ENCODE peak calls at places on chromosomes 2 and 18, in nine cellular contexts. M is CD8-positive, alpha-beta T cell; C is AG04450; X is psoas muscle; F is foreskin fibroblast; L is mucosa of descending colon; A is astrocyte; O is heart left ventricle; N is cardiac muscle cell. W is an unnamed sample.

GRCh38 chr2:28688784-28689183 is 62.8 kb upstream of the PPP1CB start:
- DNase-seq in O (no peak), F (no peak), L (no peak), C (no peak), N (no peak), A (no peak), M (no peak), X (no peak), W (no peak)

GRCh38 chr2:173400760-173401159 is 46.1 kb downstream of the CDCA7 start:
- DNase-seq in A (no peak), X (no peak), N (peak), F (no peak), C (no peak), L (peak), O (no peak), M (no peak), W (no peak)

GRCh38 chr2:205852457-205852856 is 170.2 kb downstream of the NRP2 start:
- DNase-seq in X (no peak), F (no peak), M (no peak), O (peak), L (no peak), A (no peak), C (no peak), N (no peak), W (no peak)

GRCh38 chr2:88658890-88659881 is 31.9 kb upstream of the EIF2AK3 start:
- DNase-seq in F (peak), X (peak), C (no peak), L (peak), N (no peak), O (peak), A (peak), M (no peak), W (no peak)

GRCh38 chr2:168247341-168248305 is at the start of gene STK39:
- DNase-seq in F (peak), N (peak), C (no peak), X (peak), A (peak), M (peak), O (peak), L (peak), W (no peak)

GRCh38 chr18:67456691-67457090 is 59.8 kb downstream of the DSEL start:
- DNase-seq in X (no peak), A (no peak), M (no peak), F (no peak), C (no peak), O (no peak), N (no peak), L (no peak), W (no peak)

GRCh38 chr18:48649231-48649630 is 110.4 kb downstream of the CTIF start:
- DNase-seq in M (no peak), L (no peak), N (peak), X (no peak), F (no peak), O (no peak), C (no peak), A (no peak), W (no peak)

GRCh38 chr2:152537252-152537651 is 180.0 kb downstream of the PRPF40A start:
- DNase-seq in C (no peak), X (no peak), A (no peak), O (no peak), M (no peak), F (no peak), L (no peak), N (no peak), W (no peak)

GRCh38 chr2:20349457-20350034 is 1.1 kb downstream of the PUM2 start:
- DNase-seq in F (no peak), N (no peak), M (no peak), X (no peak), O (no peak), C (no peak), A (no peak), L (no peak), W (no peak)

GRCh38 chr2:68371581-68371980 is 6.5 kb downstream of the PLEK start:
- DNase-seq in C (no peak), F (no peak), N (no peak), X (no peak), A (no peak), O (no peak), M (no peak), L (no peak), W (no peak)
- H3K4me3 ChIP-seq in C (no peak), F (no peak), N (no peak), X (no peak), A (no peak), O (no peak), M (no peak), L (no peak), W (no peak)

GRCh38 chr2:200305797-200306718 is at the start of gene SPATS2L:
- DNase-seq in O (peak), X (peak), A (peak), L (peak), F (peak), M (peak), N (peak), C (peak), W (no peak)
- TF ChIP-seq CTCF in O (no peak), X (peak), A (no peak), L (no peak), F (no peak), M (no peak), N (peak), C (no peak), W (no peak)

DNA sequence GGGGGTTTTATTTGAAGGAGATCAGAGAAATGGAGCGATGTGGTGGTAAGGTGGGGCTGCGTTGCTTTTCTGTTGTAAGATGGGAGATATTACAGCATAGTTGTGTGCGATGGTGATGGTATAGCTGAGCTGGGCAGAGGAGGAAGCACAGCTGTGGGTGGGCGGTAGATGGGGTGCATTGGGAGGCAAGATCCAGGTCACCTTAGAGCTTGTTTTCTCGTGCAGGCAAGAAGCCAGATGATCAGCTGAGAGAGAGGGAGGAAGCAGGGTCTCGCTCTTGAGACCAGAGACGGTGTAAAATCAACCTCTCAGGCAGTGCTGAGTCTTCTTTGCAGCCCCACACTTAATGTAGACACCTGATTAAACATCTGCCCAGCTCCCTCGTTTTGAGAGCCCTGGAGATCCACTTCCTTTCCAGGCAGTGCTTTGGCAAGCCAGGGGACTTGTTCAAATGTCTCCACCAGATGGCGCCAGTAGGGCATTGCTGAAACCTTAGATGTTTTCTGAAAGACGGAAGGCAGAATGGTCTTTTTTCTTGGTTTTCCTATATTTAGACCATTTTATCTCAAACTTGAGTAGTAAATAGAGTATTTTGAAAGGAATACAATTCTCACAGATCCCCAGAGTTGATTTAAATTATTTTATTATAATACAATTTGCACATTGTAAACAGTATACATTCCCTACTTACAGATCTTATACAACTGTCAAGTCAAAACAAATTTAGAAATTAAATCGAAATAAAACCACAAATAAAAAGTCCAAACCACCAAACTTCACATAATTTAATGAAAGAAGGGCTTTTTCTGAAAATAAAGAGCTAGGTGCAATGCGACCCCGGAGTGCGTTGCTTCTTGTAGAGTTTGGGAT is 21.1 kb upstream of the LYPD6B start:
- DNase-seq in O (peak), M (peak), N (peak), X (peak), L (peak), C (peak), A (peak), F (peak), W (peak)
- H3K4me3 ChIP-seq in O (no peak), M (no peak), N (no peak), X (no peak), L (no peak), C (no peak), A (no peak), F (no peak), W (no peak)

GRCh38 chr2:196468394-196468793 is 171.1 kb upstream of the CCDC150 start:
- DNase-seq in C (no peak), A (no peak), M (no peak), L (no peak), X (no peak), N (no peak), O (no peak), F (no peak), W (no peak)
- TF ChIP-seq CTCF in C (no peak), A (no peak), M (no peak), L (no peak), X (no peak), N (no peak), O (peak), F (no peak), W (no peak)

GRCh38 chr18:76936877-76937276 is 114.5 kb downstream of the ZNF236 start:
- DNase-seq in F (no peak), A (no peak), X (no peak), C (no peak), L (no peak), O (no peak), N (no peak), M (no peak), W (no peak)
- H3K4me3 ChIP-seq in F (no peak), A (no peak), X (no peak), C (no peak), L (no peak), O (no peak), N (no peak), M (no peak), W (no peak)

GRCh38 chr2:235050992-235051351 is 99.2 kb downstream of the SH3BP4 start:
- DNase-seq in F (peak), M (no peak), N (peak), O (peak), C (peak), L (peak), A (peak), X (peak), W (peak)
- TF ChIP-seq CTCF in F (no peak), M (no peak), N (no peak), O (peak), C (no peak), L (no peak), A (no peak), X (no peak), W (peak)

GRCh38 chr2:66555511-66556324 is 120.8 kb downstream of the MEIS1 start:
- DNase-seq in X (no peak), A (no peak), O (peak), C (no peak), F (peak), N (no peak), L (no peak), M (no peak), W (no peak)
- H3K4me3 ChIP-seq in X (peak), A (no peak), O (peak), C (no peak), F (no peak), N (no peak), L (no peak), M (no peak), W (no peak)

DNA sequence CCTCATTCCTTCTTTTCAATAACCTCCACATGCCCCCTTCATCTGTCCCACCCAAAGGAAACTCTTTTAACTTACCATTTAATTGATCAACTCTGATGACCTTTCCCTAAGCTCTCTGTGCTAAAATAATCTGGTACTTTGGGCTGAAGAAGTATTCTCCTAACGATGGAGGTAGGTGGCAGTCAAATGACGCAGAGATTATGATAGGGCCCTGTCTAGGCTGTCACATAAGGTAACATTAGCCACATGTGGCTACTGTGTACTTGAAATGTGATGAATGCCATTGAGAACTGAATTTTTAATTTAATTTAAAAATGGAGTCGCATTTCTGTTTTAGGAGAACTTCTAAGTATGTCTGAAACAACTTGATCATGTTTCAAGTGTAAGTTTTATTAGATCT is 140.5 kb upstream of the TNP1 start:
- DNase-seq in N (no peak), L (no peak), O (no peak), C (no peak), X (no peak), F (no peak), A (no peak), M (no peak), W (no peak)
- TF ChIP-seq CTCF in N (no peak), L (no peak), O (peak), C (no peak), X (no peak), F (no peak), A (no peak), M (no peak), W (no peak)